ENCODE peak calls at places on chromosome X, in ten cellular contexts. V, G, S, N, W, I, B, D, A and H are unnamed samples.

GRCh38 chrX:14899607-14900006 is 26.4 kb downstream of the MOSPD2 start:
- DNase-seq in V (no peak), G (no peak), S (peak), N (no peak), W (no peak), I (no peak), B (no peak), D (peak), A (no peak), H (no peak)

GRCh38 chrX:12579311-12579710 is 211.9 kb upstream of the PRPS2 start:
- DNase-seq in V (no peak), G (no peak), S (no peak), N (no peak), W (no peak), I (no peak), B (no peak), D (no peak), A (no peak), H (no peak)

GRCh38 chrX:9151772-9152307 is 117.9 kb upstream of the FAM9B start:
- DNase-seq in V (no peak), G (no peak), S (no peak), N (no peak), W (no peak), I (no peak), B (no peak), D (no peak), A (no peak), H (no peak)

GRCh38 chrX:20252392-20253231 is 14.1 kb downstream of the RPS6KA3 start:
- DNase-seq in V (no peak), G (peak), S (peak), N (peak), W (peak), I (peak), B (peak), D (peak), A (peak), H (no peak)

GRCh38 chrX:46713672-46714487 is 45.0 kb downstream of the SLC9A7 start:
- DNase-seq in V (no peak), G (no peak), S (no peak), N (no peak), W (no peak), I (no peak), B (no peak), D (no peak), A (no peak), H (no peak)

GRCh38 chrX:74449937-74450330 is 28.6 kb downstream of the SLC16A2 start:
- DNase-seq in V (no peak), G (no peak), S (peak), N (no peak), W (no peak), I (no peak), B (no peak), D (no peak), A (no peak), H (no peak)

GRCh38 chrX:64192040-64192439 is 13.5 kb downstream of the AMER1 start:
- DNase-seq in V (no peak), G (no peak), S (no peak), N (peak), W (no peak), I (no peak), B (no peak), D (no peak), A (no peak), H (no peak)

GRCh38 chrX:23879380-23880090 is 28.2 kb downstream of the APOO start:
- DNase-seq in V (no peak), G (no peak), S (no peak), N (no peak), W (no peak), I (no peak), B (no peak), D (no peak), A (no peak), H (no peak)

GRCh38 chrX:56968980-56969379 is 26.4 kb downstream of the SPIN3 start:
- DNase-seq in V (no peak), G (no peak), S (no peak), N (no peak), W (no peak), I (no peak), B (no peak), D (no peak), A (no peak), H (no peak)

GRCh38 chrX:134459683-134460004 is 321 bp upstream of the HPRT1 start:
- DNase-seq in V (no peak), G (no peak), S (peak), N (no peak), W (no peak), I (no peak), B (no peak), D (no peak), A (no peak), H (no peak)

GRCh38 chrX:132266583-132267355 is 47.5 kb upstream of the RAP2C start:
- DNase-seq in V (no peak), G (no peak), S (no peak), N (no peak), W (no peak), I (no peak), B (no peak), D (no peak), A (no peak), H (peak)

GRCh38 chrX:38891641-38892413 is 90.6 kb downstream of the MID1IP1 start:
- DNase-seq in V (no peak), G (no peak), S (no peak), N (no peak), W (no peak), I (no peak), B (no peak), D (no peak), A (no peak), H (no peak)

GRCh38 chrX:72358313-72358712 is 52.6 kb upstream of the CITED1 start:
- DNase-seq in V (no peak), G (no peak), S (no peak), N (no peak), W (no peak), I (no peak), B (no peak), D (no peak), A (no peak), H (no peak)

GRCh38 chrX:152725409-152725808 is 8.1 kb downstream of the CSAG1 start:
- DNase-seq in V (no peak), G (no peak), S (no peak), N (peak), W (no peak), I (no peak), B (peak), D (no peak), A (no peak), H (no peak)

GRCh38 chrX:134746379-134746723 is 88.1 kb upstream of the PLAC1 start:
- DNase-seq in V (no peak), G (no peak), S (no peak), N (no peak), W (no peak), I (no peak), B (no peak), D (no peak), A (no peak), H (no peak)

GRCh38 chrX:132488092-132488749 is 617 bp downstream of the MBNL3 start:
- DNase-seq in V (no peak), G (peak), S (no peak), N (peak), W (no peak), I (no peak), B (no peak), D (peak), A (peak), H (no peak)

DNA sequence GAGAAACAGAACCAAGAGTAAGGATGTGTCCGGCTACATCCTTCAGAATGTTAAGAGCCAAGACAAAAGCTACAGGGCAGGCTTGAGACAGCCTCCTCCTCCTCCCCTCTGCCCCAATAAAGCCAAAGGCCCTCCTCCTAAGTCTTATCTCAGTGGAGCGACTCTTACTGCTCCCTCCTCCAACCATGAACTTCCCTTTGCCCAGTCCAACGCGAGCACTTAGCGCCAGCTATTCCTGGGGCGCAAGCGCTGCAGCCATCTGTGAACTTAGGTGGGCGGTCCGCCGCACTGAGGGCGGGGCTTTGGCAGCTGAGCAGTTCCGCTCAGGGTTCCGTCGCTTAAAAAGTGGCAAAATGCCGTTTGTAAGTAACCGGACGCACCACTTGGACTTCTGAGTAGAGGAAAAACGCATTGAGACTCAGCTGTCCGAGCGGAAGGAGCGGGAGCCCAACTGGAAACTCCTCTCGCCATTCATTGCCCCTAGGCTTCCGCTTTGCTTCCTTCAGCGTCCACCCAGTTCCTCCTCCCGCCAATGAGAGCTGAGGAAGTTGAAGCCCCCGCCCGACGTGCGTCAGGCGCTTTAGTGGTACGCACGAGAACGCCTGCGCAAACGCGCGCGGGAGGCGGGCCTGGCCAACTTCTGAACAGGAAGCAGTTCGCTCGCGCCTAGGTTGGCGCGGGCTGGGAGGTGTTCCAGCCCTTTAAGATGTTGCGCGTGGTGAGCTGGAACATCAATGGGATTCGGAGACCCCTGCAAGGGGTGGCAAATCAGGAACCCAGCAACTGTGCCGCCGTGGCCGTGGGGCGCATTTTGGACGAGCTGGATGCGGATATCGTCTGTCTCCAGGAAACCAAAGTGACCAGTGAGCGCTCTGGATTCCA is at the start of gene APEX2:
- DNase-seq in V (peak), G (peak), S (peak), N (peak), W (peak), I (peak), B (peak), D (peak), A (peak), H (peak)
- TF ChIP-seq POLR2A in V (peak), G (peak), S (peak), N (no peak), W (peak), I (peak), B (peak), D (peak), A (peak), H (peak)

GRCh38 chrX:10518073-10518472 is 102.3 kb downstream of the MID1 start:
- DNase-seq in V (no peak), G (no peak), S (no peak), N (no peak), W (no peak), I (no peak), B (no peak), D (no peak), A (no peak), H (no peak)
- TF ChIP-seq POLR2A in V (no peak), G (no peak), S (no peak), N (no peak), W (no peak), I (no peak), B (no peak), D (no peak), A (no peak), H (no peak)

DNA sequence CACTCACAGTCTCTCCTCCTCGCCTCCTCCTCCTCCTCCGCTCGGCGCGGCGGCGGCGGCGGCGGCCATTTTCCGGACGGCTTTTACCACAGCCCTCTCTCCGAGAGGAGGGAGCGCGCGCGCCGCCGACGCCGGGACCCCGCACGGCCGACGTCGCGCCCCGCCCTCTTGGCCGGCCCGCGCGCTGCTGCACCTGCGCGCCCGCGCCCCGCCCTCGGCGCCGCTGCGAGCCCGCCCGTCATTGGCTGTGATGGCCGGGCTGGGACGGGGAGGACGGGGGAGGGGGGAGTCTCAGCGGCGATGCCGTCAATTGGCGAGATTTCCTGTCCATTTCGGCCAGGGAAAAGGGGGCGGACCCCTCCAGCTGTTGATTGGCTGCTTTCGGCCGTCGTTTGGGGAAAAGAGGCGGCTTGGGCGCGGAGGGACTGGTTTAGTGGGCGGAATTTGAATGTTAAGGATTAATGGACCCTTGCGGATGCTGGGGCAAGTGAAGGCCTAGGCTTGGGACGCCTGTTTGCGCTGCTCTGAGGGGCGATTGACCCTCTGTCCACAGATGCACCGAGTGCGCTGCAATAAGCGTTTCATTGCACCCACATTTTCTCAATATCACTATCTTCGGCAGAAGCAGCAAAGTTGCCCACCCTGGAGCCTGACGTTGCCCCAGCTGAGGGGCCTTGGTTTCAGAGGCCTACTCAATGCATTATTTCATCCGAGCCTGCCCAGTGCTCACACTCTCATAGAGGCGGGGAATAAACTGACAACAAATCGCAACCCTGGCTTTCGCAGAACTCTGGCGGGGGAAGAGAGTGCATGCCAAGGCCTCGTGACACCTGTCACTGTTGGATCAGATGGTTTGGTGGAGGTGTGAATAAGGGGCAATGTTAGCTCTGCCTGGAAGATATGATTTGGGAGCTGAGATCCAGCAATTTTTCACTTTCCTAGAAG is at the start of gene MECP2:
- DNase-seq in V (peak), G (peak), S (peak), N (peak), W (peak), I (peak), B (peak), D (peak), A (peak), H (peak)
- TF ChIP-seq POLR2A in V (no peak), G (no peak), S (peak), N (no peak), W (no peak), I (no peak), B (no peak), D (peak), A (no peak), H (peak)

GRCh38 chrX:387729-388128 is 1.0 kb upstream of the PPP2R3B start:
- DNase-seq in V (no peak), G (peak), S (no peak), N (no peak), W (no peak), I (no peak), B (no peak), D (no peak), A (peak), H (no peak)

GRCh38 chrX:384861-385260 is 1.8 kb downstream of the PPP2R3B start:
- DNase-seq in V (no peak), G (no peak), S (no peak), N (no peak), W (no peak), I (no peak), B (no peak), D (no peak), A (no peak), H (no peak)

GRCh38 chrX:386239-386767 is 404 bp downstream of the PPP2R3B start:
- DNase-seq in V (no peak), G (peak), S (no peak), N (no peak), W (no peak), I (no peak), B (no peak), D (peak), A (no peak), H (no peak)

GRCh38 chrX:389021-389441 is 2.3 kb upstream of the PPP2R3B start:
- DNase-seq in V (no peak), G (no peak), S (no peak), N (no peak), W (no peak), I (no peak), B (no peak), D (no peak), A (no peak), H (no peak)

GRCh38 chrX:386768-387575 is at the start of gene PPP2R3B:
- DNase-seq in V (peak), G (peak), S (peak), N (peak), W (peak), I (peak), B (peak), D (peak), A (peak), H (peak)
- TF ChIP-seq POLR2A in V (peak), G (peak), S (peak), N (no peak), W (no peak), I (peak), B (peak), D (peak), A (peak), H (peak)

DNA sequence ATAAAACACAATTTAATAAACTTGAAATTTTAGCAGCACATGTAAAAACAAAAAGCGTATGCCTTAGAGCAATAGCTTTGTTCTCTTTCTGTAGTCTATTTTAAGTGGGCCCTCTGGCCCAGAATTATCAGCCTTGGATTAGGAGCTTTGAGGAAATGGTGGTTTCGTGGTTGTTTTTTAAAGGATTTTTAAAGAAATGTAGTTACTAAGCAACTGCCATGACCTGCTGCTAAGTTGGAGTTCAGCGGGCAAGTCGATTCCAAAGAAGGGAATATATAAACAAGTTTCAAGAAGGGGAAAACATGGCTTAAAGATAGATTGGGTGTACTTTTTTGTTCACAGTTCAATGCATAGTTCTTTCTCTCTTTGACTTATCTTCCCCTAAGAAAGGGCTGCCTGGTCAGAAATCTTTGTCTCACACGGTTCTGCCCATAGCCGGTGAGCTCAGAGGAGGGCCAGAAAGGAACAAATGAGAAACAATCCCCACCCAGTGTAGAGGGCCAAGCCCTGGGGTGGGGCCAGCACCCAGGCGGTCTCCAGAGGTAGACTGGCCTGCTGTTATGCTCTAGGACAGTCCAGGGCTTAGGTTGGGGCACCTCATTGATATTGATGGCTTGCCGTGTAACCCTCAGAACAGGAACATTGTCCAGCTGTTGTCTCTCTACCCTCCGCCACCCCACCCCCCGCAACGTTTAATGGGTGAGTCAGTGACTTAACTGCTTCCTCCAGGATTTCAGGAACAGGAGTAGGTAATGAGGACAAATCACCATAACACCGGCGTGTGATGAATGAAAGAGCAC is 32.5 kb downstream of the DLG3 start:
- DNase-seq in V (no peak), G (peak), S (peak), N (no peak), W (no peak), I (peak), B (no peak), D (peak), A (peak), H (peak)
- TF ChIP-seq POLR2A in V (no peak), G (no peak), S (no peak), N (no peak), W (no peak), I (no peak), B (no peak), D (no peak), A (peak), H (no peak)